ENCODE peak calls at places on chromosomes 5 and 9, in seven cellular contexts. P is fibroblast of the aortic adventitia, W is IMR-90, G is fibroblast of mammary gland, E is dorsolateral prefrontal cortex, I is fibroblast of lung, O is astrocyte. U is an unnamed sample.

GRCh38 chr5:73793911-73794310 is 167.9 kb downstream of the ARHGEF28 start:
- DNase-seq in P (peak), W (peak), G (peak), E (no peak), I (peak), O (peak), U (no peak)

GRCh38 chr5:433836-434235 is 9.1 kb upstream of the EXOC3 start:
- DNase-seq in P (no peak), W (no peak), G (no peak), E (no peak), I (no peak), O (no peak), U (no peak)

GRCh38 chr5:140321796-140322195 is 18.9 kb upstream of the PFDN1 start:
- DNase-seq in P (no peak), W (no peak), G (no peak), E (no peak), I (no peak), O (no peak), U (no peak)

GRCh38 chr9:34554211-34555001 is 31.6 kb upstream of the ENHO start:
- DNase-seq in P (no peak), W (no peak), G (no peak), E (no peak), I (no peak), O (no peak), U (no peak)

GRCh38 chr5:5181650-5182324 is 41.7 kb downstream of the ADAMTS16 start:
- DNase-seq in P (no peak), W (no peak), G (no peak), E (no peak), I (no peak), O (no peak), U (no peak)

GRCh38 chr9:87212563-87213154 is 265.4 kb upstream of the GAS1 start:
- DNase-seq in P (no peak), W (peak), G (peak), E (no peak), I (peak), O (peak), U (peak)

GRCh38 chr9:132670359-132670815 is at the start of gene GTF3C4:
- DNase-seq in P (peak), W (peak), G (peak), E (peak), I (peak), O (no peak), U (no peak)

GRCh38 chr5:56934325-56934724 is 17.6 kb downstream of the MIER3 start:
- DNase-seq in P (no peak), W (no peak), G (no peak), E (no peak), I (no peak), O (no peak), U (no peak)

GRCh38 chr5:1840741-1841521 is 39.7 kb downstream of the NDUFS6 start:
- DNase-seq in P (no peak), W (no peak), G (no peak), E (no peak), I (no peak), O (no peak), U (no peak)

GRCh38 chr5:117084052-117084451 is 509.4 kb upstream of the SEMA6A start:
- DNase-seq in P (no peak), W (no peak), G (no peak), E (no peak), I (no peak), O (no peak), U (no peak)

GRCh38 chr9:81600631-81601030 is 88.7 kb downstream of the TLE1 start:
- DNase-seq in P (no peak), W (no peak), G (no peak), E (no peak), I (no peak), O (no peak), U (no peak)

GRCh38 chr9:85640425-85640824 is 101.3 kb downstream of the AGTPBP1 start:
- DNase-seq in P (no peak), W (no peak), G (no peak), E (no peak), I (no peak), O (no peak), U (no peak)

DNA sequence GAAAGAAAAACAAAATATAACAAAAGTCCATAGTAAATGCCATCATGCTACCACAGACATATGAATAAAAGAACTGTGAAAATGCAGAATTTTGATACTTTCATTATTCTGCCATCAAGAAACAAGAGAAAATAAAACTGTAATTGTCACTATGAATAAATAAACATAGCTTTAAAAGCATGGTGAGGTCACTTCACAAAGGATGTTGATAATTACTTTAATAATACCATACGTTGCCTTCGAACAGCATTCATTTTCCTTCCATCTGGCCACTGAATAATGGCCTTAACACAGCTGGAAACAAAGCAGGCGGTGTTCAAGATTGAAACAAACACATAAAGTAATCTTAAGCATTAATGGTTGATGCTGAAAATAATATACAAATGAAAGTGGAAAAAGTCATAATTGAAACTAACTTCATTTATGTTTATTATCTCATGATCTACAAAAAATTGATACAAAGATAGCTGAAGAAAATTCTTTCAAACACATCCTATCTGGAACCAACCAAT is 102.0 kb downstream of the AGTPBP1 start:
- DNase-seq in P (no peak), W (no peak), G (no peak), E (no peak), I (no peak), O (no peak), U (no peak)
- TF ChIP-seq CTCF in P (no peak), W (no peak), G (no peak), E (no peak), I (no peak), O (no peak), U (no peak)

GRCh38 chr9:4750021-4750673 is 9.1 kb upstream of the AK3 start:
- DNase-seq in P (peak), W (peak), G (peak), E (no peak), I (peak), O (peak), U (peak)

GRCh38 chr9:4756420-4756819 is 15.4 kb upstream of the AK3 start:
- DNase-seq in P (no peak), W (no peak), G (no peak), E (no peak), I (no peak), O (no peak), U (no peak)

GRCh38 chr9:4760122-4760521 is 19.1 kb upstream of the AK3 start:
- DNase-seq in P (no peak), W (no peak), G (no peak), E (no peak), I (no peak), O (no peak), U (no peak)

GRCh38 chr9:4755026-4755609 is 14.1 kb upstream of the AK3 start:
- DNase-seq in P (no peak), W (no peak), G (no peak), E (no peak), I (no peak), O (no peak), U (peak)
- H3K4me3 ChIP-seq in P (no peak), W (no peak), G (no peak), E (no peak), I (no peak), O (no peak), U (no peak)

DNA sequence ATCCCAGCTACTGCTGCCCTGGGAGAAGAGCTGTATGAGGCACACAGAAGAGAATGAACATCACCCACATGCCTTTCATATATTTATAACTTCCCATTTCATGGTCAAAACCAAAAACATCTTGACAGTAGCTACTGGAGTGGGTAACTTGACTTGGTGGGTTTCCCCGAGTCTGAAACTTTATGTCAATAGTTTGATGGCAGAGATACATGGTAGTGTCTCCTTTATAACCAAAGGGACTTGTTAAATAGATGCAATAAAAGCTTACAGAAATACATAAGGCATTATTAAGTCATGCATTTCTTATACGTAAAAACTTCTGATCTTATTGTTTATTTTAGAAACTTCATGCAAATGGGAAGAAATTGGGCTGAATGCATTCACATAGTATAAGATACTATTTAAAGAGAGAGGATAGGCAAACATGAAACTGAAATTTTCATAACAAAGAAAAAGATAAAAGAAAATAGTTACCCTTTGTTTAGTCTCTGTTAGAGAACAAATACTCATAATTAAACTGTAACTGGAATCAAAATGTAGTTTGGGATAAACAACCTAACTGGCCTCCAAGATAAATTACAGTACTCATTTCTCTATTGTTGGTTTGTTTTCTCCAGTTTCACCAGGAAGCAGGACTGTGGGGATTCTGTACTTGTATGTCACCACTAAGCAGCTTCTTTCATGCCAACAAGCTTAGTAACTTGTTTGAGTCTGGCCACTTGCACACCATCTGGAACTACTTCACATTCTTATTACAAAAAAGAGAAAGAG is 459.3 kb upstream of the MEF2C start:
- DNase-seq in P (peak), W (peak), G (peak), E (no peak), I (peak), O (peak), U (peak)
- TF ChIP-seq CTCF in P (no peak), W (no peak), G (no peak), E (no peak), I (no peak), O (no peak), U (no peak)

DNA sequence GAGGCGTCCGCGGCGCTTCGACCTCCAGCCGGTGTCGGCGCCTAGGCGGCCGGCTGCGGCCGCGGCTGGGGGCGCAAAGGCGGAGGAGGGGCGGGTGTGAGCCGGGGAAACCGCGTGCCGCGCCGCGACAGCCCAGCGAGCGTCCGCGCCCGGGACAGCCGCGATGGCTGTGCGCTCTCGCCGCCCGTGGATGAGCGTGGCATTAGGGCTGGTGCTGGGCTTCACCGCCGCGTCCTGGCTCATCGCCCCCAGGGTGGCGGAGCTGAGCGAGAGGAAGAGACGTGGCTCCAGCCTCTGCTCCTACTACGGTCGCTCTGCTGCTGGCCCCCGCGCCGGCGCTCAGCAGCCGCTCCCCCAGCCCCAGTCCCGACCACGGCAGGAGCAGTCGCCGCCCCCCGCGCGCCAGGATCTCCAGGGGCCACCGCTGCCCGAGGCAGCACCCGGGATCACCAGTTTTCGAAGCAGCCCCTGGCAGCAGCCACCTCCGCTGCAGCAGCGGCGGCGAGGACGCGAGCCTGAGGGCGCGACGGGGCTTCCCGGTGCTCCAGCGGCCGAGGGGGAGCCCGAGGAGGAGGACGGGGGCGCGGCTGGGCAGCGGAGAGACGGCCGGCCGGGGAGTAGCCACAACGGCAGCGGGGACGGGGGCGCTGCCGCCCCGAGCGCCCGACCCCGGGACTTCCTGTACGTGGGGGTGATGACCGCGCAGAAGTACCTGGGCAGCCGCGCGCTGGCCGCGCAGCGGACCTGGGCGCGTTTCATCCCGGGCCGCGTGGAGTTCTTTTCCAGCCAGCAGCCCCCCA is 602 bp downstream of the CHSY3 start:
- DNase-seq in P (no peak), W (no peak), G (peak), E (peak), I (peak), O (no peak), U (no peak)
- H3K4me3 ChIP-seq in P (peak), W (peak), G (peak), E (peak), I (peak), O (peak), U (peak)